ENCODE peak calls at places on chromosomes 7 and 10, in four cellular contexts. U is LoVo, T is HT1080, E is nephron progenitor cell. V is an unnamed sample.

GRCh38 chr7:122597277-122597676 is 101.6 kb downstream of the RNF133 start:
- DNase-seq in U (no peak), T (no peak), E (no peak), V (no peak)

GRCh38 chr7:711093-711966 is 15.2 kb upstream of the DNAAF5 start:
- DNase-seq in U (no peak), T (no peak), E (no peak), V (no peak)

GRCh38 chr10:126618466-126618865 is 52.0 kb downstream of the C10orf90 start:
- DNase-seq in U (no peak), T (no peak), E (no peak), V (peak)

GRCh38 chr10:76245951-76246495 is 814.6 kb downstream of the LRMDA start:
- DNase-seq in U (no peak), T (no peak), E (no peak), V (no peak)

GRCh38 chr7:18356195-18356645 is 139.3 kb upstream of the HDAC9 start:
- DNase-seq in U (peak), T (peak), E (no peak), V (peak)

GRCh38 chr10:114525368-114525949 is 121.2 kb upstream of the AFAP1L2 start:
- DNase-seq in U (peak), T (no peak), E (no peak), V (no peak)

GRCh38 chr7:149714910-149715471 is 58.4 kb downstream of the ZNF467 start:
- DNase-seq in U (no peak), T (no peak), E (no peak), V (peak)

GRCh38 chr10:80522756-80523363 is 14.8 kb upstream of the SH2D4B start:
- DNase-seq in U (no peak), T (no peak), E (no peak), V (no peak)

GRCh38 chr10:110220383-110220782 is 13.0 kb downstream of the MXI1 start:
- DNase-seq in U (no peak), T (no peak), E (no peak), V (no peak)

GRCh38 chr10:74008212-74008731 is 10.4 kb downstream of the VCL start:
- DNase-seq in U (peak), T (peak), E (no peak), V (peak)

GRCh38 chr7:150332852-150333635 is 8.4 kb downstream of the RARRES2 start:
- DNase-seq in U (no peak), T (no peak), E (no peak), V (no peak)

GRCh38 chr10:101226506-101226887 is 2.8 kb downstream of the LBX1 start:
- DNase-seq in U (peak), T (no peak), E (no peak), V (no peak)

GRCh38 chr10:22625511-22626288 is 88.7 kb downstream of the PIP4K2A start:
- DNase-seq in U (no peak), T (no peak), E (no peak), V (no peak)

GRCh38 chr10:22978287-22978686 is 50.4 kb downstream of the ARMC3 start:
- DNase-seq in U (no peak), T (no peak), E (no peak), V (no peak)

GRCh38 chr10:58868736-58869435 is 307.6 kb upstream of the PHYHIPL start:
- DNase-seq in U (no peak), T (peak), E (no peak), V (peak)

GRCh38 chr10:99394256-99394655 is 36.2 kb downstream of the GOT1 start:
- DNase-seq in U (no peak), T (no peak), E (no peak), V (no peak)